ENCODE peak calls at places on chromosomes 13 and 19, in seven cellular contexts. B, M, V, F, X, W and D are unnamed samples.

GRCh38 chr13:106623799-106624198 is 55.9 kb upstream of the ARGLU1 start:
- DNase-seq in F (no peak), X (no peak), V (no peak), M (no peak), W (no peak), B (no peak), D (no peak)

GRCh38 chr19:55340144-55340783 is 588 bp downstream of the KMT5C start:
- DNase-seq in B (no peak), M (no peak), F (peak), W (no peak), X (no peak), V (no peak), D (no peak)

GRCh38 chr19:7088999-7089398 is 19.5 kb downstream of the ZNF557 start:
- DNase-seq in B (no peak), F (no peak), X (no peak), W (no peak), V (no peak), M (no peak), D (no peak)

GRCh38 chr19:55540619-55541018 is 3.7 kb upstream of the SBK2 start:
- DNase-seq in M (no peak), B (no peak), V (no peak), W (no peak), X (no peak), F (no peak), D (no peak)

GRCh38 chr13:45162821-45163220 is 38.0 kb downstream of the KCTD4 start:
- DNase-seq in F (no peak), M (no peak), V (no peak), B (peak), X (no peak), W (no peak), D (peak)

GRCh38 chr19:17579523-17580244 is 24.2 kb downstream of the COLGALT1 start:
- DNase-seq in W (no peak), X (peak), V (no peak), B (peak), F (peak), M (no peak), D (peak)

GRCh38 chr13:50893211-50893852 is 16.3 kb upstream of the RNASEH2B start:
- DNase-seq in M (no peak), V (no peak), F (no peak), X (peak), W (no peak), B (peak), D (peak)

GRCh38 chr13:45936621-45937020 is 85.1 kb upstream of the SIAH3 start:
- DNase-seq in X (peak), W (no peak), F (no peak), B (no peak), V (no peak), M (no peak), D (no peak)

GRCh38 chr19:4374451-4375163 is 25.7 kb downstream of the SH3GL1 start:
- DNase-seq in X (no peak), V (no peak), M (no peak), B (peak), W (peak), F (no peak), D (peak)

GRCh38 chr13:61989984-61990383 is 574.3 kb upstream of the PCDH20 start:
- DNase-seq in M (no peak), V (no peak), F (no peak), W (no peak), X (no peak), B (no peak), D (no peak)

GRCh38 chr13:39913928-39914327 is 258.5 kb downstream of the COG6 start:
- DNase-seq in V (no peak), M (no peak), B (peak), X (no peak), W (no peak), F (no peak), D (peak)

GRCh38 chr13:90800082-90800746 is 547.3 kb upstream of the MIR17HG start:
- DNase-seq in B (no peak), W (peak), M (peak), V (no peak), X (peak), F (no peak), D (no peak)

GRCh38 chr19:43634516-43634876 is 5.2 kb downstream of the CADM4 start:
- DNase-seq in V (no peak), F (no peak), M (peak), B (no peak), X (no peak), W (no peak), D (no peak)